ENCODE peak calls at places on chromosome 10, in seven cellular contexts. One of them, this sample, is unnamed.

GRCh38 chr10:102632394-102633062 is 11.8 kb upstream of the TRIM8 start:
- DNase-seq in HFF-Myc: no peak
- DNase-seq in NCI-H1092: no peak
- DNase-seq in kidney tubule cell: no peak
- DNase-seq in NCI-H1105: no peak
- DNase-seq in NCI-H1436 treated with DMSO at 0.1 percent for 48 hours: no peak
- DNase-seq in GM12892: no peak
- DNase-seq in this sample: no peak

GRCh38 chr10:101817542-101818118 is 614 bp downstream of the OGA start:
- DNase-seq in HFF-Myc: peak; percentile 85
- DNase-seq in NCI-H1092: no peak
- DNase-seq in kidney tubule cell: peak; percentile 93
- DNase-seq in NCI-H1105: no peak
- DNase-seq in NCI-H1436 treated with DMSO at 0.1 percent for 48 hours: no peak
- DNase-seq in GM12892: no peak
- DNase-seq in this sample: peak; percentile 74

GRCh38 chr10:62733654-62734293 is 70.7 kb upstream of the ADO start:
- DNase-seq in HFF-Myc: no peak
- DNase-seq in NCI-H1092: no peak
- DNase-seq in kidney tubule cell: no peak
- DNase-seq in NCI-H1105: no peak
- DNase-seq in NCI-H1436 treated with DMSO at 0.1 percent for 48 hours: no peak
- DNase-seq in GM12892: no peak
- DNase-seq in this sample: no peak

GRCh38 chr10:91289295-91289694 is 68.8 kb downstream of the PCGF5 start:
- DNase-seq in HFF-Myc: no peak
- DNase-seq in NCI-H1092: no peak
- DNase-seq in kidney tubule cell: no peak
- DNase-seq in NCI-H1105: no peak
- DNase-seq in NCI-H1436 treated with DMSO at 0.1 percent for 48 hours: no peak
- DNase-seq in GM12892: no peak
- DNase-seq in this sample: no peak

GRCh38 chr10:63713191-63714144 is 192.3 kb downstream of the REEP3 start:
- DNase-seq in HFF-Myc: no peak
- DNase-seq in NCI-H1092: peak; percentile 71
- DNase-seq in kidney tubule cell: peak; percentile 32
- DNase-seq in NCI-H1105: peak; percentile 48
- DNase-seq in NCI-H1436 treated with DMSO at 0.1 percent for 48 hours: no peak
- DNase-seq in GM12892: no peak
- DNase-seq in this sample: peak; percentile 95

GRCh38 chr10:124671486-124672075 is 72.6 kb downstream of the FAM53B start:
- DNase-seq in HFF-Myc: no peak
- DNase-seq in NCI-H1092: no peak
- DNase-seq in kidney tubule cell: no peak
- DNase-seq in NCI-H1105: no peak
- DNase-seq in NCI-H1436 treated with DMSO at 0.1 percent for 48 hours: no peak
- DNase-seq in GM12892: no peak
- DNase-seq in this sample: no peak

GRCh38 chr10:118332948-118333710 is 9.0 kb downstream of the FAM204A start:
- DNase-seq in HFF-Myc: no peak
- DNase-seq in NCI-H1092: no peak
- DNase-seq in kidney tubule cell: peak; percentile 46
- DNase-seq in NCI-H1105: peak; percentile 64
- DNase-seq in NCI-H1436 treated with DMSO at 0.1 percent for 48 hours: no peak
- DNase-seq in GM12892: no peak
- DNase-seq in this sample: no peak

GRCh38 chr10:85544956-85545355 is 821.6 kb downstream of the GRID1 start:
- DNase-seq in HFF-Myc: no peak
- DNase-seq in NCI-H1092: no peak
- DNase-seq in kidney tubule cell: no peak
- DNase-seq in NCI-H1105: no peak
- DNase-seq in NCI-H1436 treated with DMSO at 0.1 percent for 48 hours: no peak
- DNase-seq in GM12892: no peak
- DNase-seq in this sample: no peak

GRCh38 chr10:85635650-85636049 is 730.9 kb downstream of the GRID1 start:
- DNase-seq in HFF-Myc: no peak
- DNase-seq in NCI-H1092: no peak
- DNase-seq in kidney tubule cell: peak; percentile 84
- DNase-seq in NCI-H1105: no peak
- DNase-seq in NCI-H1436 treated with DMSO at 0.1 percent for 48 hours: no peak
- DNase-seq in GM12892: no peak
- DNase-seq in this sample: no peak

GRCh38 chr10:131726460-131726861 is 174.3 kb upstream of the PPP2R2D start:
- DNase-seq in HFF-Myc: no peak
- DNase-seq in NCI-H1092: peak; percentile 27
- DNase-seq in kidney tubule cell: no peak
- DNase-seq in NCI-H1105: peak; percentile 66
- DNase-seq in NCI-H1436 treated with DMSO at 0.1 percent for 48 hours: no peak
- DNase-seq in GM12892: no peak
- DNase-seq in this sample: no peak

GRCh38 chr10:112379635-112380296 is 5.8 kb downstream of the ACSL5 start:
- DNase-seq in HFF-Myc: no peak
- DNase-seq in NCI-H1092: no peak
- DNase-seq in kidney tubule cell: peak; percentile 89
- DNase-seq in NCI-H1105: no peak
- DNase-seq in NCI-H1436 treated with DMSO at 0.1 percent for 48 hours: no peak
- DNase-seq in GM12892: no peak
- DNase-seq in this sample: no peak

GRCh38 chr10:108597031-108597430 is 1326.3 kb downstream of the XPNPEP1 start:
- DNase-seq in HFF-Myc: no peak
- DNase-seq in NCI-H1092: no peak
- DNase-seq in kidney tubule cell: peak; percentile 68
- DNase-seq in NCI-H1105: no peak
- DNase-seq in NCI-H1436 treated with DMSO at 0.1 percent for 48 hours: no peak
- DNase-seq in GM12892: no peak
- DNase-seq in this sample: no peak

GRCh38 chr10:71999360-72000072 is 35.3 kb downstream of the CHST3 start:
- DNase-seq in HFF-Myc: no peak
- DNase-seq in NCI-H1092: no peak
- DNase-seq in kidney tubule cell: no peak
- DNase-seq in NCI-H1105: peak; percentile 57
- DNase-seq in NCI-H1436 treated with DMSO at 0.1 percent for 48 hours: no peak
- DNase-seq in GM12892: no peak
- DNase-seq in this sample: peak; percentile 93

GRCh38 chr10:26085549-26085948 is 131.0 kb upstream of the GAD2 start:
- DNase-seq in HFF-Myc: no peak
- DNase-seq in NCI-H1092: no peak
- DNase-seq in kidney tubule cell: no peak
- DNase-seq in NCI-H1105: no peak
- DNase-seq in NCI-H1436 treated with DMSO at 0.1 percent for 48 hours: no peak
- DNase-seq in GM12892: no peak
- DNase-seq in this sample: no peak

GRCh38 chr10:103627111-103627892 is 133.8 kb downstream of the NEURL1 start:
- DNase-seq in HFF-Myc: no peak
- DNase-seq in NCI-H1092: no peak
- DNase-seq in kidney tubule cell: no peak
- DNase-seq in NCI-H1105: no peak
- DNase-seq in NCI-H1436 treated with DMSO at 0.1 percent for 48 hours: no peak
- DNase-seq in GM12892: no peak
- DNase-seq in this sample: no peak

GRCh38 chr10:74079028-74079913 is 71.4 kb downstream of the AP3M1 start:
- DNase-seq in HFF-Myc: no peak
- DNase-seq in NCI-H1092: no peak
- DNase-seq in kidney tubule cell: no peak
- DNase-seq in NCI-H1105: no peak
- DNase-seq in NCI-H1436 treated with DMSO at 0.1 percent for 48 hours: no peak
- DNase-seq in GM12892: no peak
- DNase-seq in this sample: no peak

GRCh38 chr10:117175901-117176534 is 21.3 kb upstream of the KCNK18 start:
- DNase-seq in HFF-Myc: peak; percentile 60
- DNase-seq in NCI-H1092: no peak
- DNase-seq in kidney tubule cell: peak; percentile 72
- DNase-seq in NCI-H1105: peak; percentile 59
- DNase-seq in NCI-H1436 treated with DMSO at 0.1 percent for 48 hours: peak; percentile 17
- DNase-seq in GM12892: no peak
- DNase-seq in this sample: peak; percentile 18

GRCh38 chr10:28253174-28253783 is 49.6 kb downstream of the MPP7 start:
- DNase-seq in HFF-Myc: no peak
- DNase-seq in NCI-H1092: no peak
- DNase-seq in kidney tubule cell: no peak
- DNase-seq in NCI-H1105: no peak
- DNase-seq in NCI-H1436 treated with DMSO at 0.1 percent for 48 hours: no peak
- DNase-seq in GM12892: no peak
- DNase-seq in this sample: no peak

GRCh38 chr10:7111574-7111973 is 299.3 kb downstream of the SFMBT2 start:
- DNase-seq in HFF-Myc: no peak
- DNase-seq in NCI-H1092: no peak
- DNase-seq in kidney tubule cell: peak; percentile 28
- DNase-seq in NCI-H1105: no peak
- DNase-seq in NCI-H1436 treated with DMSO at 0.1 percent for 48 hours: no peak
- DNase-seq in GM12892: no peak
- DNase-seq in this sample: peak; percentile 29

GRCh38 chr10:113273151-113273876 is 279.5 kb upstream of the HABP2 start:
- DNase-seq in HFF-Myc: no peak
- DNase-seq in NCI-H1092: no peak
- DNase-seq in kidney tubule cell: peak; percentile 59
- DNase-seq in NCI-H1105: no peak
- DNase-seq in NCI-H1436 treated with DMSO at 0.1 percent for 48 hours: no peak
- DNase-seq in GM12892: no peak
- DNase-seq in this sample: no peak

GRCh38 chr10:7872041-7872442 is 53.7 kb downstream of the TAF3 start:
- DNase-seq in HFF-Myc: no peak
- DNase-seq in NCI-H1092: no peak
- DNase-seq in kidney tubule cell: peak; percentile 29
- DNase-seq in NCI-H1105: no peak
- DNase-seq in NCI-H1436 treated with DMSO at 0.1 percent for 48 hours: no peak
- DNase-seq in GM12892: no peak
- DNase-seq in this sample: no peak

GRCh38 chr10:7686351-7687171 is 16.6 kb upstream of the ITIH2 start:
- DNase-seq in HFF-Myc: no peak
- DNase-seq in NCI-H1092: no peak
- DNase-seq in kidney tubule cell: peak; percentile 56
- DNase-seq in NCI-H1105: no peak
- DNase-seq in NCI-H1436 treated with DMSO at 0.1 percent for 48 hours: no peak
- DNase-seq in GM12892: no peak
- DNase-seq in this sample: no peak

GRCh38 chr10:5188358-5188757 is 3.4 kb upstream of the AKR1C8 start:
- DNase-seq in HFF-Myc: no peak
- DNase-seq in NCI-H1092: no peak
- DNase-seq in kidney tubule cell: no peak
- DNase-seq in NCI-H1105: no peak
- DNase-seq in NCI-H1436 treated with DMSO at 0.1 percent for 48 hours: no peak
- DNase-seq in GM12892: no peak
- DNase-seq in this sample: no peak

GRCh38 chr10:22606164-22606614 is 108.2 kb downstream of the PIP4K2A start:
- DNase-seq in HFF-Myc: peak; percentile 37
- DNase-seq in NCI-H1092: no peak
- DNase-seq in kidney tubule cell: peak; percentile 83
- DNase-seq in NCI-H1105: no peak
- DNase-seq in NCI-H1436 treated with DMSO at 0.1 percent for 48 hours: no peak
- DNase-seq in GM12892: no peak
- DNase-seq in this sample: no peak

GRCh38 chr10:123891147-123892011 is at the start of gene CPXM2:
- DNase-seq in HFF-Myc: no peak
- DNase-seq in NCI-H1092: no peak
- DNase-seq in kidney tubule cell: no peak
- DNase-seq in NCI-H1105: no peak
- DNase-seq in NCI-H1436 treated with DMSO at 0.1 percent for 48 hours: no peak
- DNase-seq in GM12892: no peak
- DNase-seq in this sample: no peak

GRCh38 chr10:98404571-98405396 is 10.2 kb downstream of the PYROXD2 start:
- DNase-seq in HFF-Myc: no peak
- DNase-seq in NCI-H1092: no peak
- DNase-seq in kidney tubule cell: no peak
- DNase-seq in NCI-H1105: no peak
- DNase-seq in NCI-H1436 treated with DMSO at 0.1 percent for 48 hours: no peak
- DNase-seq in GM12892: peak; percentile 58
- DNase-seq in this sample: no peak

GRCh38 chr10:123548779-123549178 is 117.4 kb upstream of the GPR26 start:
- DNase-seq in HFF-Myc: no peak
- DNase-seq in NCI-H1092: no peak
- DNase-seq in kidney tubule cell: no peak
- DNase-seq in NCI-H1105: no peak
- DNase-seq in NCI-H1436 treated with DMSO at 0.1 percent for 48 hours: no peak
- DNase-seq in GM12892: no peak
- DNase-seq in this sample: no peak

GRCh38 chr10:125783408-125783807 is 7.8 kb upstream of the MMP21 start:
- DNase-seq in HFF-Myc: no peak
- DNase-seq in NCI-H1092: no peak
- DNase-seq in kidney tubule cell: no peak
- DNase-seq in NCI-H1105: no peak
- DNase-seq in NCI-H1436 treated with DMSO at 0.1 percent for 48 hours: no peak
- DNase-seq in GM12892: no peak
- DNase-seq in this sample: no peak

GRCh38 chr10:122239578-122240257 is 31.4 kb upstream of the BTBD16 start:
- DNase-seq in HFF-Myc: no peak
- DNase-seq in NCI-H1092: no peak
- DNase-seq in kidney tubule cell: no peak
- DNase-seq in NCI-H1105: no peak
- DNase-seq in NCI-H1436 treated with DMSO at 0.1 percent for 48 hours: no peak
- DNase-seq in GM12892: no peak
- DNase-seq in this sample: no peak

GRCh38 chr10:125513783-125514182 is 169.2 kb downstream of the TEX36 start:
- DNase-seq in HFF-Myc: no peak
- DNase-seq in NCI-H1092: no peak
- DNase-seq in kidney tubule cell: no peak
- DNase-seq in NCI-H1105: no peak
- DNase-seq in NCI-H1436 treated with DMSO at 0.1 percent for 48 hours: no peak
- DNase-seq in GM12892: no peak
- DNase-seq in this sample: no peak

GRCh38 chr10:59880976-59881510 is 25.3 kb downstream of the CCDC6 start:
- DNase-seq in HFF-Myc: no peak
- DNase-seq in NCI-H1092: no peak
- DNase-seq in kidney tubule cell: no peak
- DNase-seq in NCI-H1105: no peak
- DNase-seq in NCI-H1436 treated with DMSO at 0.1 percent for 48 hours: no peak
- DNase-seq in GM12892: peak; percentile 29
- DNase-seq in this sample: no peak